ENCODE peak calls at places on chromosomes 11 and 22, in five cellular contexts. G is stimulated activated CD8-positive, alpha-beta memory T cell treated with anti-CD3 and anti-CD28 coated beads, Interleukin-15, amount 100 ng/mL, for 4 hours; J is upper lobe of right lung; I is NCI-H460; K is activated CD4-positive, alpha-beta T cell treated with anti-CD3 and anti-CD28 coated beads, Interleukin-2, amount 10 ng/mL, durations not matched to agents 7 days and 5 days. T is an unnamed sample.

GRCh38 chr11:47950396-47950795 is 30.0 kb upstream of the PTPRJ start:
- DNase-seq in G (peak; percentile 31), J (no peak), I (no peak), K (peak; percentile 84), T (no peak)

GRCh38 chr22:36445158-36445668 is 36.2 kb downstream of the TXN2 start:
- DNase-seq in G (no peak), J (no peak), I (no peak), K (no peak), T (no peak)

GRCh38 chr22:19775496-19776325 is 15.1 kb downstream of the TBX1 start:
- DNase-seq in G (no peak), J (no peak), I (no peak), K (no peak), T (no peak)

GRCh38 chr11:45922425-45923082 is at the start of gene LARGE2:
- DNase-seq in G (no peak), J (peak; percentile 91), I (no peak), K (peak; percentile 5), T (peak; percentile 77)

GRCh38 chr11:125626381-125626950 is 1.5 kb downstream of the CHEK1 start:
- DNase-seq in G (no peak), J (no peak), I (no peak), K (peak; percentile 57), T (peak; percentile 44)

GRCh38 chr11:131880976-131881375 is 510.6 kb downstream of the NTM start:
- DNase-seq in G (no peak), J (no peak), I (no peak), K (no peak), T (no peak)

GRCh38 chr11:111427471-111427912 is 48.4 kb upstream of the POU2AF1 start:
- DNase-seq in G (no peak), J (no peak), I (no peak), K (no peak), T (peak; percentile 39)

GRCh38 chr11:27599217-27599616 is 92.6 kb upstream of the LIN7C start:
- DNase-seq in G (no peak), J (no peak), I (no peak), K (no peak), T (no peak)

GRCh38 chr22:33821290-33821689 is 99.0 kb downstream of the LARGE1 start:
- DNase-seq in G (no peak), J (no peak), I (no peak), K (no peak), T (no peak)

GRCh38 chr11:95255523-95256165 is 24.6 kb upstream of the SESN3 start:
- DNase-seq in G (no peak), J (no peak), I (no peak), K (no peak), T (no peak)

T was measured in D341Med.